ENCODE peak calls at places on chromosomes 11 and 22, in nine cellular contexts. Z, F, D, U, C, Q, T, E and J are unnamed samples.

GRCh38 chr11:64007160-64007628 is 21.0 kb downstream of the OTUB1 start:
- DNase-seq in Z (no peak), F (peak; percentile 22), D (no peak), U (peak; percentile 46), C (no peak), Q (no peak), T (no peak), E (no peak), J (no peak)

GRCh38 chr11:3232956-3233355 is 739 bp upstream of the MRGPRE start:
- DNase-seq in Z (no peak), F (no peak), D (no peak), U (no peak), C (no peak), Q (no peak), T (no peak), E (no peak), J (no peak)

GRCh38 chr11:3123761-3124733 is 41.1 kb downstream of the OSBPL5 start:
- DNase-seq in Z (peak; percentile 79), F (peak; percentile 97), D (no peak), U (peak; percentile 99), C (no peak), Q (peak; percentile 92), T (peak; percentile 92), E (peak; percentile 90), J (no peak)

GRCh38 chr11:2570211-2570811 is 125.5 kb downstream of the KCNQ1 start:
- DNase-seq in Z (no peak), F (no peak), D (no peak), U (no peak), C (no peak), Q (peak; percentile 4), T (no peak), E (no peak), J (no peak)

GRCh38 chr22:40247976-40248375 is 70.3 kb downstream of the TNRC6B start:
- DNase-seq in Z (no peak), F (no peak), D (no peak), U (no peak), C (no peak), Q (no peak), T (no peak), E (no peak), J (peak; percentile 72)

GRCh38 chr11:121508449-121508848 is 55.7 kb upstream of the SORL1-AS1 start:
- DNase-seq in Z (no peak), F (no peak), D (no peak), U (no peak), C (no peak), Q (no peak), T (no peak), E (no peak), J (no peak)

GRCh38 chr11:63945482-63946163 is 6.8 kb downstream of the NAA40 start:
- DNase-seq in Z (no peak), F (peak; percentile 81), D (peak; percentile 44), U (peak; percentile 82), C (peak; percentile 38), Q (peak; percentile 71), T (peak; percentile 76), E (peak; percentile 79), J (no peak)

GRCh38 chr11:105000797-105001196 is 22.2 kb downstream of the CASP5 start:
- DNase-seq in Z (no peak), F (no peak), D (peak; percentile 61), U (peak; percentile 14), C (no peak), Q (no peak), T (peak; percentile 62), E (no peak), J (peak; percentile 4)

GRCh38 chr11:76666830-76667229 is 3.7 kb downstream of the LRRC32 start:
- DNase-seq in Z (no peak), F (no peak), D (no peak), U (no peak), C (no peak), Q (no peak), T (no peak), E (no peak), J (no peak)

GRCh38 chr11:76668362-76669155 is 2.0 kb downstream of the LRRC32 start:
- DNase-seq in Z (no peak), F (no peak), D (no peak), U (no peak), C (no peak), Q (no peak), T (no peak), E (no peak), J (no peak)

GRCh38 chr11:76666408-76666807 is 4.1 kb downstream of the LRRC32 start:
- DNase-seq in Z (no peak), F (peak; percentile 46), D (peak; percentile 53), U (peak; percentile 20), C (no peak), Q (peak; percentile 60), T (no peak), E (peak; percentile 56), J (no peak)

GRCh38 chr11:76667271-76667818 is 3.2 kb downstream of the LRRC32 start:
- DNase-seq in Z (no peak), F (no peak), D (no peak), U (no peak), C (no peak), Q (no peak), T (no peak), E (no peak), J (no peak)

DNA sequence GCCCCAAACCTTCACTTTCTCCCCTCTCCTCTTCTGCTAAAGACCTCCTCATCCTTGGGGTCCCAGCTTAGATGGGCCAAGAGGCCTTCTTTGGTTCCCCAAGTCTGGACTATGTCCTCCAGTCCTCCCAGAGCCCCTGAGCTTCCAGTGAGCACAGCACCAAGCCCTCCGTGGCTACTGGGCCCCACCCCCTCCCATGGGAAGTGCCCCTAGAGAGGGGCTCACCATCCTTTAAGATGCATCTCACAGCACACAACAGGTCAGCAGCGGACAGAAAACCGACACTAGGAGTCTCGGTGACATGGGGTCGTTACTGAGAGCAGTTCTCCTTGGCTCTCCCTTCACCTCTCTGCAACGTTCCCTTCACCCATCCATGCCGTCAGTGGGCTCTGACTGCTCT is 2.7 kb downstream of the LRRC32 start:
- DNase-seq in Z (no peak), F (no peak), D (no peak), U (no peak), C (no peak), Q (no peak), T (no peak), E (no peak), J (no peak)
- H3K4me3 ChIP-seq in Z (no peak overlapping the region), F (no peak overlapping the region), D (no peak overlapping the region), U (no peak overlapping the region), C (peak overlapping the region; percentile 35), Q (peak overlapping the region; percentile 66), T (no peak overlapping the region), E (peak overlapping the region; percentile 17), J (no peak overlapping the region)

GRCh38 chr22:46737105-46737975 is 712 bp downstream of the CERK start:
- DNase-seq in Z (no peak), F (peak; percentile 38), D (peak; percentile 73), U (peak; percentile 46), C (peak; percentile 27), Q (peak; percentile 49), T (peak; percentile 68), E (peak; percentile 47), J (peak; percentile 37)
- H3K4me3 ChIP-seq in Z (peak overlapping the region; percentile 59), F (peak overlapping the region; percentile 90), D (peak overlapping the region; percentile 77), U (peak overlapping the region; percentile 66), C (peak overlapping the region; percentile 80), Q (peak overlapping the region; percentile 84), T (peak overlapping the region; percentile 64), E (peak overlapping the region; percentile 70), J (peak overlapping the region; percentile 77)

GRCh38 chr11:118908931-118909618 is 16.7 kb downstream of the BCL9L start:
- DNase-seq in Z (peak; percentile 76), F (peak; percentile 95), D (no peak), U (peak; percentile 88), C (peak; percentile 67), Q (peak; percentile 84), T (no peak), E (peak; percentile 97), J (no peak)

GRCh38 chr11:118909619-118910308 is 16.0 kb downstream of the BCL9L start:
- DNase-seq in Z (no peak), F (no peak), D (no peak), U (no peak), C (no peak), Q (no peak), T (no peak), E (no peak), J (no peak)

GRCh38 chr11:118907749-118908106 is 18.0 kb downstream of the BCL9L start:
- DNase-seq in Z (no peak), F (no peak), D (no peak), U (peak; percentile 51), C (no peak), Q (no peak), T (no peak), E (no peak), J (no peak)

GRCh38 chr11:118908264-118908663 is 17.5 kb downstream of the BCL9L start:
- DNase-seq in Z (no peak), F (no peak), D (no peak), U (no peak), C (no peak), Q (no peak), T (no peak), E (no peak), J (no peak)

GRCh38 chr11:118907051-118907748 is 18.5 kb downstream of the BCL9L start:
- DNase-seq in Z (no peak), F (peak; percentile 71), D (peak; percentile 80), U (peak; percentile 74), C (peak; percentile 86), Q (peak; percentile 83), T (peak; percentile 83), E (peak; percentile 82), J (peak; percentile 59)
- H3K4me3 ChIP-seq in Z (peak overlapping the region; percentile 24), F (no peak overlapping the region), D (no peak overlapping the region), U (no peak overlapping the region), C (no peak overlapping the region), Q (peak overlapping the region; percentile 16), T (no peak overlapping the region), E (no peak overlapping the region), J (no peak overlapping the region)

GRCh38 chr11:110298298-110298765 is 1.9 kb upstream of the RDX start:
- DNase-seq in Z (no peak), F (no peak), D (no peak), U (no peak), C (no peak), Q (no peak), T (no peak), E (no peak), J (no peak)

GRCh38 chr11:110297726-110298297 is 1.4 kb upstream of the RDX start:
- DNase-seq in Z (no peak), F (no peak), D (no peak), U (no peak), C (no peak), Q (no peak), T (peak; percentile 15), E (peak; percentile 23), J (no peak)

GRCh38 chr11:110297082-110297725 is 790 bp upstream of the RDX start:
- DNase-seq in Z (no peak), F (peak; percentile 12), D (peak; percentile 7), U (peak; percentile 42), C (no peak), Q (no peak), T (peak; percentile 7), E (no peak), J (no peak)

GRCh38 chr11:110301032-110301431 is 4.6 kb upstream of the RDX start:
- DNase-seq in Z (no peak), F (no peak), D (no peak), U (no peak), C (no peak), Q (no peak), T (no peak), E (no peak), J (no peak)

DNA sequence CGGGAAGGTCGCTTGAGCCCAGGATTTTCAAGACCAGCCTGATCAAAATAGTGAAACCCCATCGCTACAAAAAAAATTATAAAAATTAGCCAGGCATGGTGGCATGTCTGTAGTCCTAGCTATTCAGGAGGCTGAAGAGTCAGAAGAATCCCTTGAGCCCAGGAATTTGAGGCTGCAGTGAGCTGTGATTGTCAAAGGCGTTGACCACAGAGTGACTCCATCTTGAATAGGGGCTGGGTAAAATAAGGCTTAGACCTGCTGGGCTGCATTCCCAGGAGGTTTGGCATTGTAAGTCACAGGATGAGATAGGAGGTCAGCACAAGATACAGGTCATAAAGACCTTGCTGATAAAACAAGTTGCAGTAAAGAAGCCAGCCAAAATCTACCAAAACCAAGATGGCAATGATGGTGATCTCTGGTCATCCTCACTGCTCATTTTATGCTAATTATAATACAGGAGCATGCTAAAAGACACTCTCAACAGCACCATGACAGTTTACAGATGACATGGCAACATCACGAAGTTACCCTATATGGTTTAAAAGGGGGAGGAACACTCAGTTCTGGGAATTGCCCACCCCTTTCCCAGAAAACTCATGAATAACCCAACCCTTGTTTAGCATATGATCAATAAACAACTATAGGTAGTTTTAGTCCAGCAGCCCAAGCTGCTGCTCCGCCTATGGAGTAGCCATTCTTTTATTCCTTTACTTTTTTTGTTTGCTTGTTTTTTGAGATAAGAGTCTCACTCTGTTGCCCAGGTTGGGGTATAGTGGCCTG is 2.8 kb upstream of the RDX start:
- DNase-seq in Z (no peak), F (no peak), D (no peak), U (no peak), C (no peak), Q (no peak), T (no peak), E (no peak), J (no peak)
- H3K4me3 ChIP-seq in Z (no peak overlapping the region), F (no peak overlapping the region), D (no peak overlapping the region), U (no peak overlapping the region), C (no peak overlapping the region), Q (no peak overlapping the region), T (no peak overlapping the region), E (no peak overlapping the region), J (no peak overlapping the region)